ENCODE peak calls at places on chromosomes 3 and 15, in seven cellular contexts. T is activated T-cell treated with anti-CD3 and anti-CD28 coated beads, Interleukin-2, amount 50 U/mL, for 72 hours; K is memory B cell; C is choroid plexus epithelial cell; A is CD8-positive, alpha-beta T cell; Q is body of pancreas; B is endodermal cell. G is an unnamed sample.
A peak's percentile ranks its signal among the peaks of the same experiment; 100 is the strongest.

GRCh38 chr3:101261506-101261905 is 58.9 kb downstream of the IMPG2 start:
- DNase-seq in A (no peak), Q (no peak), B (no peak), K (no peak), C (peak; percentile 47), T (no peak), G (no peak)

GRCh38 chr15:35507932-35508638 is 37.9 kb downstream of the DPH6 start:
- DNase-seq in K (no peak), T (no peak), Q (no peak), C (no peak), B (no peak), A (no peak), G (no peak)

GRCh38 chr3:134342269-134342668 is 32.0 kb downstream of the AMOTL2 start:
- DNase-seq in T (no peak), A (no peak), Q (no peak), B (peak; percentile 31), C (no peak), K (no peak), G (no peak)

GRCh38 chr3:106332884-106333283 is 464.1 kb upstream of the CBLB start:
- DNase-seq in T (peak; percentile 84), A (no peak), B (peak; percentile 56), Q (no peak), K (no peak), C (no peak), G (no peak)

GRCh38 chr3:11690863-11691833 is 47.4 kb upstream of the VGLL4 start:
- DNase-seq in C (peak; percentile 61), B (peak; percentile 57), K (no peak), Q (no peak), A (no peak), T (no peak), G (no peak)

GRCh38 chr3:77254967-77255831 is 215.3 kb downstream of the ROBO2 start:
- DNase-seq in B (peak; percentile 78), K (no peak), A (no peak), T (no peak), C (peak; percentile 84), Q (peak; percentile 70), G (peak; percentile 47)

GRCh38 chr3:49799761-49800160 is at the start of gene CDHR4:
- DNase-seq in B (no peak), Q (no peak), T (no peak), C (peak; percentile 84), K (no peak), A (no peak), G (no peak)

GRCh38 chr3:46946856-46947544 is 29.5 kb downstream of the CCDC12 start:
- DNase-seq in B (no peak), K (no peak), C (peak; percentile 44), A (peak; percentile 68), T (peak; percentile 76), Q (peak; percentile 75), G (no peak)

GRCh38 chr3:70973558-70973957 is 610.0 kb downstream of the FOXP1 start:
- DNase-seq in T (no peak), A (no peak), K (no peak), B (no peak), Q (no peak), C (peak; percentile 67), G (no peak)

GRCh38 chr3:169173231-169173630 is 490.3 kb downstream of the MECOM start:
- DNase-seq in A (no peak), K (no peak), B (no peak), T (no peak), Q (no peak), C (no peak), G (no peak)

GRCh38 chr15:99507732-99508571 is 57.8 kb upstream of the MEF2A start:
- DNase-seq in Q (peak; percentile 52), K (no peak), C (no peak), A (no peak), T (peak; percentile 17), B (peak; percentile 25), G (no peak)

GRCh38 chr15:94596707-94597106 is 365.3 kb downstream of the MCTP2 start:
- DNase-seq in Q (no peak), A (no peak), T (no peak), B (no peak), C (no peak), K (no peak), G (no peak)

GRCh38 chr3:172658344-172659245 is 52.3 kb downstream of the NCEH1 start:
- DNase-seq in T (no peak), C (peak; percentile 100), A (no peak), B (peak; percentile 62), K (no peak), Q (peak; percentile 49), G (no peak)

GRCh38 chr3:152285509-152285908 is 16.8 kb downstream of the MBNL1 start:
- DNase-seq in B (no peak), Q (no peak), A (no peak), K (no peak), C (no peak), T (no peak), G (no peak)

GRCh38 chr3:24722106-24722505 is 227.5 kb upstream of the THRB start:
- DNase-seq in K (no peak), C (no peak), Q (no peak), A (no peak), T (no peak), B (no peak), G (no peak)

GRCh38 chr3:65126527-65127440 is 439.0 kb upstream of the ADAMTS9 start:
- DNase-seq in Q (no peak), T (no peak), C (peak; percentile 70), A (no peak), K (no peak), B (no peak), G (no peak)

GRCh38 chr3:178705925-178706324 is 169.7 kb downstream of the KCNMB2 start:
- DNase-seq in Q (no peak), K (no peak), A (no peak), C (peak; percentile 69), T (no peak), B (no peak), G (no peak)

GRCh38 chr3:192543163-192543562 is 184.2 kb downstream of the FGF12 start:
- DNase-seq in Q (no peak), K (no peak), T (no peak), A (no peak), C (no peak), B (no peak), G (no peak)

GRCh38 chr3:140588558-140588957 is 89.3 kb upstream of the TRIM42 start:
- DNase-seq in A (no peak), T (no peak), B (peak; percentile 61), K (no peak), Q (no peak), C (peak; percentile 67), G (no peak)

GRCh38 chr3:184691397-184692131 is 20.3 kb downstream of the MAGEF1 start:
- DNase-seq in T (no peak), K (peak; percentile 52), Q (no peak), C (peak; percentile 19), B (no peak), A (no peak), G (no peak)

GRCh38 chr15:33215941-33216872 is 21.7 kb upstream of the FMN1 start:
- DNase-seq in A (no peak), C (peak; percentile 66), Q (no peak), K (no peak), B (no peak), T (no peak), G (no peak)

GRCh38 chr3:156787015-156787414 is 39.1 kb upstream of the LEKR1 start:
- DNase-seq in B (no peak), C (no peak), K (no peak), A (no peak), Q (no peak), T (peak; percentile 10), G (no peak)

GRCh38 chr3:23608650-23609049 is 197.1 kb upstream of the UBE2E1 start:
- DNase-seq in B (peak; percentile 58), A (no peak), T (no peak), Q (no peak), K (no peak), C (no peak), G (no peak)

GRCh38 chr3:31704651-31705179 is 172.0 kb downstream of the STT3B start:
- DNase-seq in K (no peak), C (peak; percentile 44), Q (peak; percentile 79), A (no peak), T (peak; percentile 53), B (no peak), G (peak; percentile 60)

GRCh38 chr3:20546636-20547035 is 360.6 kb upstream of the SGO1 start:
- DNase-seq in B (no peak), C (no peak), T (no peak), K (no peak), A (no peak), Q (no peak), G (no peak)

GRCh38 chr3:158152186-158152585 is 42.3 kb downstream of the RSRC1 start:
- DNase-seq in K (no peak), T (no peak), Q (no peak), C (peak; percentile 55), B (no peak), A (no peak), G (no peak)

GRCh38 chr3:44886561-44886960 is 12.2 kb downstream of the TGM4 start:
- DNase-seq in K (no peak), C (peak; percentile 40), T (no peak), B (peak; percentile 44), A (no peak), Q (no peak), G (no peak)

GRCh38 chr3:183911763-183912506 is 27.3 kb upstream of the PARL start:
- DNase-seq in T (no peak), A (no peak), K (no peak), Q (no peak), C (no peak), B (no peak), G (no peak)

GRCh38 chr15:61748529-61748928 is 311.7 kb downstream of the VPS13C start:
- DNase-seq in T (no peak), C (no peak), A (no peak), B (no peak), Q (no peak), K (no peak), G (no peak)

GRCh38 chr3:132837615-132838014 is 115.4 kb upstream of the NPHP3 start:
- DNase-seq in Q (no peak), T (no peak), A (no peak), B (no peak), K (no peak), C (no peak), G (no peak)

GRCh38 chr3:127674099-127674792 is 1.5 kb downstream of the ABTB1 start:
- DNase-seq in C (no peak), A (no peak), T (no peak), Q (no peak), K (no peak), B (no peak), G (peak; percentile 48)

GRCh38 chr3:61331937-61332590 is 80.8 kb upstream of the FHIT start:
- DNase-seq in C (no peak), A (no peak), B (peak; percentile 59), Q (no peak), K (no peak), T (no peak), G (no peak)

G was measured in right lobe of liver.